ENCODE peak calls at places on chromosomes 12 and 14, in five cellular contexts. G is colonic mucosa, E is fibroblast of the aortic adventitia, X is cardiac muscle cell, T is mucosa of descending colon. I is an unnamed sample.
A peak's percentile ranks its signal among the peaks of the same experiment; 100 is the strongest.

GRCh38 chr12:110619534-110619953 is 5.6 kb downstream of the TCTN1 start:
- DNase-seq in X (no peak), T (no peak), E (no peak), G (no peak), I (no peak)

GRCh38 chr12:109723311-109723791 is 9.7 kb downstream of the FAM222A start:
- DNase-seq in G (no peak), X (no peak), E (no peak), T (peak; percentile 57), I (no peak)

GRCh38 chr12:117857632-117858274 is 111.0 kb downstream of the KSR2 start:
- DNase-seq in G (peak; percentile 58), T (peak; percentile 63), E (peak; percentile 43), X (peak; percentile 42), I (peak; percentile 61)

GRCh38 chr12:94689002-94689645 is 38.8 kb upstream of the TMCC3 start:
- DNase-seq in G (no peak), T (no peak), E (peak; percentile 87), X (peak; percentile 87), I (peak; percentile 86)

GRCh38 chr14:21723431-21724045 is 49.9 kb upstream of the OR4E1 start:
- DNase-seq in X (peak; percentile 25), G (peak; percentile 46), T (peak; percentile 26), E (no peak), I (peak; percentile 4)

GRCh38 chr14:73850940-73851339 is 691 bp upstream of the PTGR2 start:
- DNase-seq in X (peak; percentile 21), G (no peak), E (peak; percentile 25), T (no peak), I (no peak)

GRCh38 chr14:95290769-95291440 is 28.8 kb downstream of the CLMN start:
- DNase-seq in G (peak; percentile 85), T (peak; percentile 83), E (no peak), X (no peak), I (no peak)

GRCh38 chr12:109879332-109880048 is 851 bp downstream of the GLTP start:
- DNase-seq in E (peak; percentile 26), T (no peak), X (peak; percentile 14), G (no peak), I (peak; percentile 5)

GRCh38 chr14:71135911-71136310 is 228.7 kb downstream of the PCNX1 start:
- DNase-seq in G (no peak), X (no peak), T (no peak), E (no peak), I (no peak)

GRCh38 chr12:26614217-26614616 is 218.8 kb downstream of the ITPR2 start:
- DNase-seq in G (peak; percentile 25), T (peak; percentile 35), E (peak; percentile 56), X (peak; percentile 55), I (peak; percentile 50)

GRCh38 chr12:56661560-56661959 is 15.8 kb upstream of the ATP5F1B start:
- DNase-seq in G (no peak), E (no peak), X (no peak), T (no peak), I (no peak)

GRCh38 chr12:93526786-93527428 is 45.6 kb upstream of the SOCS2 start:
- DNase-seq in X (peak; percentile 93), T (no peak), G (no peak), E (peak; percentile 92), I (peak; percentile 97)

GRCh38 chr12:91333966-91334365 is 151.3 kb upstream of the DCN start:
- DNase-seq in G (no peak), E (no peak), X (no peak), T (no peak), I (no peak)

GRCh38 chr12:29889737-29890136 is 106.0 kb upstream of the TMTC1 start:
- DNase-seq in E (peak; percentile 54), T (peak; percentile 36), X (peak; percentile 77), G (peak; percentile 41), I (peak; percentile 72)

GRCh38 chr14:71591929-71592328 is 340.3 kb upstream of the RGS6 start:
- DNase-seq in X (peak; percentile 67), G (no peak), T (no peak), E (peak; percentile 58), I (peak; percentile 72)

GRCh38 chr12:129067482-129067881 is 214.2 kb downstream of the GLT1D1 start:
- DNase-seq in G (no peak), T (peak; percentile 3), E (no peak), X (no peak), I (peak; percentile 2)

DNA sequence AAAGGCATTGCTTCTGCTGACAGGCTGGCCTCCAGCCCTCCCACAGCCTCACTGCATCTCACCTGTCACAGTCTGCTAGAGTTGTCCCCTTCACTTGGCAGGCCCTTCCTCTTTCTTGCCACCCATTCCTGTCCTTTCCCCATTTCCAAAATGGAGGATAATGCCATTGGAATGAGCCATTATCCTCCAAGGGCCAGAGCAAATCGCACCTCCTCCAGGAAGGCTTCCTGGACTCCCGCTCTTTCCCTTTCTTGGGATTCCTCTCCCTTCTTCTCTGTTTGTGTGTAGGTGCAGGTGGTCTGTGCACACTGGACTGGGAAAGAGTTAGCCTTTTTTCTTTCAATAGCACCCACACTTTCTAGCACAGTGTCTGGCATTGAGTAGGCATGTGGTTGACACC is 3.8 kb downstream of the KRT82 start:
- DNase-seq in E (no peak), X (no peak), T (no peak), G (no peak), I (no peak)
- TF ChIP-seq CTCF in E (no peak), X (no peak), T (no peak), G (no peak), I (no peak)

GRCh38 chr12:116128779-116129178 is 148.7 kb downstream of the MED13L start:
- DNase-seq in G (no peak), X (no peak), T (no peak), E (no peak), I (no peak)
- TF ChIP-seq CTCF in G (no peak), X (no peak), T (no peak), E (no peak), I (no peak)

GRCh38 chr12:107402041-107403022 is 283.3 kb upstream of the PWP1 start:
- DNase-seq in X (peak; percentile 72), E (peak; percentile 72), T (peak; percentile 76), G (peak; percentile 41), I (peak; percentile 88)
- TF ChIP-seq CTCF in X (peak; percentile 75), E (peak; percentile 84), T (peak; percentile 24), G (peak; percentile 42), I (peak; percentile 96)

DNA sequence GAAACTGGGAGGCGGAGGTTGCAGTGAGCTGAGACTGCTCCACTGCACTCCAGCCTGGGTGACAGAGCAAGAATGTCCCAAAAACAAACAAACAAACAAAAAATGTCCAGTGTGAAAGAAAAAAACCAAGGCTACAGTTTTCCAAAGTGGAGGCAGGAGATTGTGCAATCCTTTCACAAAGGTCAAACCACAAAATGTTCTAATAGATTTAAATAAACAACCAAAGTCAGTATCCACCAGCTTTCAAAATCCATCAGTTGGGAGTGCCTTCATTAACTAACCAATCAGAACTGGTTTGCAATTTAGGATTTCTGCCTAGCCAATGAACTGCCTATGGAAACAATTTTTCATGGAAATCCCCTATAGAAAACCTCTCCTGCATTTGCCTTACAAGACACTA is 52.3 kb upstream of the TRIM9 start:
- DNase-seq in E (peak; percentile 22), G (no peak), X (peak; percentile 62), T (no peak), I (peak; percentile 86)
- TF ChIP-seq CTCF in E (no peak), G (no peak), X (no peak), T (no peak), I (no peak)

GRCh38 chr14:101193126-101193844 is 289.8 kb upstream of the RTL1 start:
- DNase-seq in X (no peak), E (no peak), T (no peak), G (no peak), I (no peak)

GRCh38 chr14:101195309-101195724 is 291.8 kb upstream of the RTL1 start:
- DNase-seq in X (no peak), T (no peak), G (no peak), E (no peak), I (no peak)

GRCh38 chr14:101196051-101196450 is 292.5 kb upstream of the RTL1 start:
- DNase-seq in X (no peak), G (no peak), E (no peak), T (no peak), I (no peak)

GRCh38 chr14:101193845-101194355 is 290.4 kb upstream of the RTL1 start:
- DNase-seq in G (no peak), T (no peak), X (no peak), E (no peak), I (no peak)

GRCh38 chr14:101194356-101195308 is 291.1 kb upstream of the RTL1 start:
- DNase-seq in T (no peak), X (no peak), E (no peak), G (no peak), I (no peak)
- TF ChIP-seq CTCF in T (no peak), X (no peak), E (no peak), G (no peak), I (no peak)

GRCh38 chr12:104827587-104827986 is 130.5 kb downstream of the SLC41A2 start:
- DNase-seq in X (no peak), G (no peak), E (no peak), T (no peak), I (peak; percentile 14)
- TF ChIP-seq CTCF in X (peak; percentile 30), G (no peak), E (peak; percentile 38), T (no peak), I (peak; percentile 52)

GRCh38 chr14:57273236-57273635 is 4.5 kb downstream of the AP5M1 start:
- DNase-seq in E (no peak), T (no peak), X (no peak), G (no peak), I (no peak)

GRCh38 chr14:57266060-57266459 is 2.6 kb downstream of the EXOC5 start:
- DNase-seq in X (peak; percentile 17), E (peak; percentile 11), G (no peak), T (no peak), I (no peak)

GRCh38 chr14:57268161-57269067 is at the start of the genes AP5M1 and EXOC5:
- DNase-seq in T (peak; percentile 97), X (peak; percentile 94), E (peak; percentile 90), G (peak; percentile 97), I (peak; percentile 92)
- TF ChIP-seq CTCF in T (no peak), X (no peak), E (peak; percentile 13), G (no peak), I (peak; percentile 17)

GRCh38 chr12:50400638-50401382 is at the start of gene LARP4:
- DNase-seq in G (peak; percentile 96), E (peak; percentile 93), T (peak; percentile 93), X (peak; percentile 97), I (peak; percentile 96)
- TF ChIP-seq CTCF in G (no peak), E (no peak), T (no peak), X (no peak), I (no peak)

GRCh38 chr14:104870368-104871144 is 5.5 kb downstream of the CEP170B start:
- DNase-seq in E (no peak), G (no peak), T (peak; percentile 56), X (no peak), I (no peak)
- TF ChIP-seq CTCF in E (peak; percentile 36), G (no peak), T (no peak), X (peak; percentile 34), I (peak; percentile 50)

GRCh38 chr12:120444676-120445075 is 1.5 kb downstream of the TRIAP1 start:
- DNase-seq in X (no peak), T (no peak), E (no peak), G (no peak), I (no peak)

GRCh38 chr12:120437735-120438494 is at the start of gene COX6A1:
- DNase-seq in E (peak; percentile 97), X (peak; percentile 98), G (peak; percentile 98), T (peak; percentile 98), I (peak; percentile 98)

GRCh38 chr12:120438495-120439198 is 734 bp downstream of the COX6A1 start:
- DNase-seq in T (no peak), X (no peak), G (no peak), E (no peak), I (no peak)

GRCh38 chr12:120439646-120440247 is 1.8 kb downstream of the COX6A1 start:
- DNase-seq in G (peak; percentile 63), E (peak; percentile 53), X (peak; percentile 62), T (peak; percentile 80), I (peak; percentile 69)
- TF ChIP-seq CTCF in G (peak; percentile 59), E (peak; percentile 50), X (peak; percentile 46), T (peak; percentile 43), I (peak; percentile 71)